ENCODE peak calls at places on chromosomes 1 and 21, in four cellular contexts. One of them, this sample, is unnamed.

GRCh38 chr1:67582625-67583461 is 102.2 kb upstream of the GADD45A start:
- DNase-seq in fibroblast of pulmonary artery: no peak
- DNase-seq in esophagus muscularis mucosa: no peak
- DNase-seq in foreskin fibroblast: no peak
- DNase-seq in this sample: no peak

GRCh38 chr1:226419284-226419683 is 11.4 kb upstream of the PARP1 start:
- DNase-seq in foreskin fibroblast: no peak
- DNase-seq in fibroblast of pulmonary artery: no peak
- DNase-seq in esophagus muscularis mucosa: no peak
- DNase-seq in this sample: no peak

GRCh38 chr1:113763651-113764050 is 4.4 kb upstream of the PHTF1 start:
- DNase-seq in esophagus muscularis mucosa: no peak
- DNase-seq in foreskin fibroblast: no peak
- DNase-seq in fibroblast of pulmonary artery: no peak
- DNase-seq in this sample: no peak

GRCh38 chr1:179575497-179576314 is at the start of gene NPHS2:
- DNase-seq in foreskin fibroblast: no peak
- DNase-seq in esophagus muscularis mucosa: no peak
- DNase-seq in fibroblast of pulmonary artery: no peak
- DNase-seq in this sample: no peak

GRCh38 chr21:44425895-44426662 is 29.2 kb upstream of the LRRC3 start:
- DNase-seq in esophagus muscularis mucosa: no peak
- DNase-seq in fibroblast of pulmonary artery: no peak
- DNase-seq in foreskin fibroblast: no peak
- DNase-seq in this sample: peak

GRCh38 chr1:147504801-147505303 is 36.4 kb upstream of the BCL9 start:
- DNase-seq in fibroblast of pulmonary artery: peak
- DNase-seq in foreskin fibroblast: peak
- DNase-seq in esophagus muscularis mucosa: no peak
- DNase-seq in this sample: peak

GRCh38 chr1:172654535-172654934 is 4.4 kb upstream of the FASLG start:
- DNase-seq in foreskin fibroblast: peak
- DNase-seq in fibroblast of pulmonary artery: peak
- DNase-seq in esophagus muscularis mucosa: no peak
- DNase-seq in this sample: no peak

GRCh38 chr1:8077120-8077573 is 51.0 kb upstream of the ERRFI1 start:
- DNase-seq in fibroblast of pulmonary artery: peak
- DNase-seq in foreskin fibroblast: peak
- DNase-seq in esophagus muscularis mucosa: no peak
- DNase-seq in this sample: no peak

GRCh38 chr1:230797376-230798186 is 50.4 kb downstream of the CAPN9 start:
- DNase-seq in esophagus muscularis mucosa: peak
- DNase-seq in fibroblast of pulmonary artery: peak
- DNase-seq in foreskin fibroblast: peak
- DNase-seq in this sample: peak

GRCh38 chr1:206105612-206106011 is 11.6 kb downstream of the AVPR1B start:
- DNase-seq in esophagus muscularis mucosa: no peak
- DNase-seq in foreskin fibroblast: no peak
- DNase-seq in fibroblast of pulmonary artery: no peak
- DNase-seq in this sample: no peak

GRCh38 chr21:42616366-42617340 is 36.8 kb upstream of the PDE9A start:
- DNase-seq in fibroblast of pulmonary artery: no peak
- DNase-seq in esophagus muscularis mucosa: no peak
- DNase-seq in foreskin fibroblast: no peak
- DNase-seq in this sample: no peak

GRCh38 chr1:156571261-156571958 is 955 bp downstream of the IQGAP3 start:
- DNase-seq in fibroblast of pulmonary artery: peak
- DNase-seq in foreskin fibroblast: peak
- DNase-seq in esophagus muscularis mucosa: no peak
- DNase-seq in this sample: no peak

GRCh38 chr21:38645282-38645681 is 147.0 kb upstream of the ERG start:
- DNase-seq in fibroblast of pulmonary artery: peak
- DNase-seq in foreskin fibroblast: peak
- DNase-seq in esophagus muscularis mucosa: peak
- DNase-seq in this sample: no peak

GRCh38 chr1:64173300-64173940 is 30.0 kb upstream of the UBE2U start:
- DNase-seq in foreskin fibroblast: peak
- DNase-seq in fibroblast of pulmonary artery: no peak
- DNase-seq in esophagus muscularis mucosa: no peak
- DNase-seq in this sample: no peak

GRCh38 chr1:236064674-236065508 is at the start of gene NID1:
- DNase-seq in fibroblast of pulmonary artery: peak
- DNase-seq in foreskin fibroblast: peak
- DNase-seq in esophagus muscularis mucosa: peak
- DNase-seq in this sample: peak

GRCh38 chr1:18955442-18956188 is 861 bp downstream of the IFFO2 start:
- DNase-seq in fibroblast of pulmonary artery: no peak
- DNase-seq in esophagus muscularis mucosa: no peak
- DNase-seq in foreskin fibroblast: peak
- DNase-seq in this sample: no peak

GRCh38 chr1:226560243-226560642 is 11.7 kb downstream of the STUM start:
- DNase-seq in foreskin fibroblast: no peak
- DNase-seq in fibroblast of pulmonary artery: no peak
- DNase-seq in esophagus muscularis mucosa: no peak
- DNase-seq in this sample: no peak

GRCh38 chr21:33198346-33199135 is 31.2 kb upstream of the IFNAR2 start:
- DNase-seq in esophagus muscularis mucosa: no peak
- DNase-seq in foreskin fibroblast: peak
- DNase-seq in fibroblast of pulmonary artery: peak
- DNase-seq in this sample: peak

GRCh38 chr21:17506936-17507335 is 5.9 kb upstream of the CXADR start:
- DNase-seq in fibroblast of pulmonary artery: no peak
- DNase-seq in esophagus muscularis mucosa: no peak
- DNase-seq in foreskin fibroblast: no peak
- DNase-seq in this sample: no peak

GRCh38 chr1:181936768-181937581 is 124.5 kb downstream of the ZNF648 start:
- DNase-seq in foreskin fibroblast: no peak
- DNase-seq in esophagus muscularis mucosa: no peak
- DNase-seq in fibroblast of pulmonary artery: no peak
- DNase-seq in this sample: no peak

GRCh38 chr1:25140073-25140797 is 92.1 kb downstream of the SYF2 start:
- DNase-seq in esophagus muscularis mucosa: peak
- DNase-seq in foreskin fibroblast: peak
- DNase-seq in fibroblast of pulmonary artery: no peak
- DNase-seq in this sample: peak

GRCh38 chr1:224739303-224739996 is 123.3 kb downstream of the CNIH3 start:
- DNase-seq in fibroblast of pulmonary artery: no peak
- DNase-seq in foreskin fibroblast: no peak
- DNase-seq in esophagus muscularis mucosa: no peak
- DNase-seq in this sample: no peak

GRCh38 chr1:23544444-23545389 is 13.7 kb upstream of the E2F2 start:
- DNase-seq in foreskin fibroblast: peak
- DNase-seq in esophagus muscularis mucosa: no peak
- DNase-seq in fibroblast of pulmonary artery: peak
- DNase-seq in this sample: no peak

GRCh38 chr1:24248859-24249258 is 61.8 kb upstream of the IFNLR1 start:
- DNase-seq in esophagus muscularis mucosa: no peak
- DNase-seq in foreskin fibroblast: no peak
- DNase-seq in fibroblast of pulmonary artery: no peak
- DNase-seq in this sample: no peak

GRCh38 chr1:17335821-17336718 is 28.1 kb downstream of the PADI4 start:
- DNase-seq in foreskin fibroblast: peak
- DNase-seq in fibroblast of pulmonary artery: peak
- DNase-seq in esophagus muscularis mucosa: no peak
- DNase-seq in this sample: peak

GRCh38 chr21:17491716-17492414 is 21.0 kb upstream of the CXADR start:
- DNase-seq in foreskin fibroblast: peak
- DNase-seq in fibroblast of pulmonary artery: peak
- DNase-seq in esophagus muscularis mucosa: no peak
- DNase-seq in this sample: no peak

GRCh38 chr1:108933944-108934343 is 29.3 kb downstream of the CLCC1 start:
- DNase-seq in esophagus muscularis mucosa: no peak
- DNase-seq in fibroblast of pulmonary artery: no peak
- DNase-seq in foreskin fibroblast: no peak
- DNase-seq in this sample: no peak

GRCh38 chr1:5502310-5503194 is 489.7 kb downstream of the NPHP4 start:
- DNase-seq in esophagus muscularis mucosa: no peak
- DNase-seq in fibroblast of pulmonary artery: no peak
- DNase-seq in foreskin fibroblast: no peak
- DNase-seq in this sample: no peak

GRCh38 chr1:18953656-18954259 is 2.7 kb downstream of the IFFO2 start:
- DNase-seq in esophagus muscularis mucosa: no peak
- DNase-seq in fibroblast of pulmonary artery: no peak
- DNase-seq in foreskin fibroblast: no peak
- DNase-seq in this sample: no peak

GRCh38 chr1:222334026-222334680 is 213.8 kb downstream of the HHIPL2 start:
- DNase-seq in esophagus muscularis mucosa: no peak
- DNase-seq in fibroblast of pulmonary artery: no peak
- DNase-seq in foreskin fibroblast: peak
- DNase-seq in this sample: no peak

GRCh38 chr1:179042087-179042486 is 16.4 kb downstream of the FAM20B start:
- DNase-seq in esophagus muscularis mucosa: no peak
- DNase-seq in foreskin fibroblast: no peak
- DNase-seq in fibroblast of pulmonary artery: no peak
- DNase-seq in this sample: no peak

GRCh38 chr1:210222288-210223006 is 10.1 kb upstream of the SERTAD4 start:
- DNase-seq in fibroblast of pulmonary artery: peak
- DNase-seq in esophagus muscularis mucosa: peak
- DNase-seq in foreskin fibroblast: peak
- DNase-seq in this sample: no peak

GRCh38 chr21:41011968-41012367 is 156.0 kb upstream of the BACE2 start:
- DNase-seq in esophagus muscularis mucosa: no peak
- DNase-seq in fibroblast of pulmonary artery: no peak
- DNase-seq in foreskin fibroblast: no peak
- DNase-seq in this sample: no peak

GRCh38 chr1:180185971-180186645 is 31.4 kb downstream of the QSOX1 start:
- DNase-seq in fibroblast of pulmonary artery: no peak
- DNase-seq in esophagus muscularis mucosa: no peak
- DNase-seq in foreskin fibroblast: no peak
- DNase-seq in this sample: no peak

GRCh38 chr1:24142546-24143431 is at the start of gene IL22RA1:
- DNase-seq in esophagus muscularis mucosa: no peak
- DNase-seq in foreskin fibroblast: peak
- DNase-seq in fibroblast of pulmonary artery: no peak
- DNase-seq in this sample: no peak

GRCh38 chr1:101316276-101316675 is 79.5 kb downstream of the S1PR1 start:
- DNase-seq in foreskin fibroblast: no peak
- DNase-seq in esophagus muscularis mucosa: no peak
- DNase-seq in fibroblast of pulmonary artery: no peak
- DNase-seq in this sample: no peak

GRCh38 chr1:39917825-39918224 is 16.1 kb upstream of the MYCL start:
- DNase-seq in fibroblast of pulmonary artery: no peak
- DNase-seq in foreskin fibroblast: no peak
- DNase-seq in esophagus muscularis mucosa: no peak
- DNase-seq in this sample: no peak
- TF ChIP-seq CTCF in fibroblast of pulmonary artery: no peak
- TF ChIP-seq CTCF in foreskin fibroblast: peak
- TF ChIP-seq CTCF in esophagus muscularis mucosa: no peak
- TF ChIP-seq CTCF in this sample: no peak

GRCh38 chr1:31170486-31170735 is 69.3 kb downstream of the NKAIN1 start:
- DNase-seq in esophagus muscularis mucosa: no peak
- DNase-seq in foreskin fibroblast: no peak
- DNase-seq in fibroblast of pulmonary artery: no peak
- DNase-seq in this sample: no peak
- TF ChIP-seq CTCF in esophagus muscularis mucosa: no peak
- TF ChIP-seq CTCF in foreskin fibroblast: no peak
- TF ChIP-seq CTCF in fibroblast of pulmonary artery: no peak
- TF ChIP-seq CTCF in this sample: no peak

GRCh38 chr1:151189638-151190445 is at the start of gene VPS72:
- DNase-seq in fibroblast of pulmonary artery: peak
- DNase-seq in foreskin fibroblast: peak
- DNase-seq in esophagus muscularis mucosa: peak
- DNase-seq in this sample: peak
- TF ChIP-seq CTCF in fibroblast of pulmonary artery: no peak
- TF ChIP-seq CTCF in foreskin fibroblast: no peak
- TF ChIP-seq CTCF in esophagus muscularis mucosa: no peak
- TF ChIP-seq CTCF in this sample: no peak

DNA sequence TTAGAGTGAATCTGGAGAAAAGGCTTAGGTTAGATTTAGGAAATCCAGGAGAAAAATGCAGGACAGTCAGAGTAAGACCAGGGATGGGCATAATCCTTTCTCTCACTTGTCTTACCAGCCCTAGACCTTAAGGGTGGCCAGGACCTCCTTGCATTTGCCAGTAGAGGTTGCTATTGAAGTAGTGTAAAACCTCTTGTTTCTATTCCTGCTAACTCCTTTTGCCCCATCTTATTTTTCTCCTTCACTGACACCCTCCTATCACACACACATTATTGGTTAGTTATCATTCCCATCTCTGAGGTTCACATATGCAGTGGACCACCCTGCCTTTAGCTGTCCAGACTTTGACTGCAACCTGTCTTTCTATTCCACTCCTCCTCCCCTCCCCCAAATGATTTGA is 75.0 kb upstream of the MACF1 start:
- DNase-seq in esophagus muscularis mucosa: no peak
- DNase-seq in fibroblast of pulmonary artery: peak
- DNase-seq in foreskin fibroblast: peak
- DNase-seq in this sample: no peak
- TF ChIP-seq CTCF in esophagus muscularis mucosa: peak
- TF ChIP-seq CTCF in fibroblast of pulmonary artery: peak
- TF ChIP-seq CTCF in foreskin fibroblast: peak
- TF ChIP-seq CTCF in this sample: peak

GRCh38 chr21:24514081-24514733 is 1093.1 kb downstream of the MRPL39 start:
- DNase-seq in foreskin fibroblast: no peak
- DNase-seq in esophagus muscularis mucosa: no peak
- DNase-seq in fibroblast of pulmonary artery: peak
- DNase-seq in this sample: no peak
- TF ChIP-seq CTCF in foreskin fibroblast: no peak
- TF ChIP-seq CTCF in esophagus muscularis mucosa: peak
- TF ChIP-seq CTCF in fibroblast of pulmonary artery: peak
- TF ChIP-seq CTCF in this sample: peak

GRCh38 chr1:154181944-154182341 is 10.0 kb downstream of the TPM3 start:
- DNase-seq in esophagus muscularis mucosa: no peak
- DNase-seq in fibroblast of pulmonary artery: no peak
- DNase-seq in foreskin fibroblast: no peak
- DNase-seq in this sample: no peak

GRCh38 chr1:154178856-154179811 is 12.8 kb downstream of the TPM3 start:
- DNase-seq in foreskin fibroblast: no peak
- DNase-seq in esophagus muscularis mucosa: no peak
- DNase-seq in fibroblast of pulmonary artery: no peak
- DNase-seq in this sample: no peak

GRCh38 chr1:154183045-154183968 is 8.6 kb downstream of the TPM3 start:
- DNase-seq in fibroblast of pulmonary artery: peak
- DNase-seq in esophagus muscularis mucosa: peak
- DNase-seq in foreskin fibroblast: peak
- DNase-seq in this sample: peak

GRCh38 chr1:154179951-154180687 is 11.8 kb downstream of the TPM3 start:
- DNase-seq in esophagus muscularis mucosa: no peak
- DNase-seq in foreskin fibroblast: no peak
- DNase-seq in fibroblast of pulmonary artery: no peak
- DNase-seq in this sample: no peak

GRCh38 chr1:154182342-154183044 is 9.4 kb downstream of the TPM3 start:
- DNase-seq in foreskin fibroblast: peak
- DNase-seq in esophagus muscularis mucosa: no peak
- DNase-seq in fibroblast of pulmonary artery: peak
- DNase-seq in this sample: no peak
- TF ChIP-seq CTCF in foreskin fibroblast: no peak
- TF ChIP-seq CTCF in esophagus muscularis mucosa: no peak
- TF ChIP-seq CTCF in fibroblast of pulmonary artery: no peak
- TF ChIP-seq CTCF in this sample: no peak

GRCh38 chr1:244414543-244414942 is 37.2 kb downstream of the ADSS2 start:
- DNase-seq in esophagus muscularis mucosa: no peak
- DNase-seq in fibroblast of pulmonary artery: peak
- DNase-seq in foreskin fibroblast: peak
- DNase-seq in this sample: no peak
- TF ChIP-seq CTCF in esophagus muscularis mucosa: no peak
- TF ChIP-seq CTCF in fibroblast of pulmonary artery: peak
- TF ChIP-seq CTCF in foreskin fibroblast: peak
- TF ChIP-seq CTCF in this sample: no peak